ENCODE peak calls at places on chromosomes 5 and 9, in six cellular contexts. One of them, this sample, is unnamed.

GRCh38 chr5:175654346-175654745 is 3.5 kb upstream of the HRH2 start:
- DNase-seq in K562: no peak
- DNase-seq in coronary artery: no peak
- DNase-seq in fibroblast of lung: no peak
- DNase-seq in heart left ventricle: no peak
- DNase-seq in brain microvascular endothelial cell: no peak
- DNase-seq in this sample: no peak

GRCh38 chr5:132266031-132266835 is 8.7 kb downstream of the PDLIM4 start:
- DNase-seq in fibroblast of lung: no peak
- DNase-seq in coronary artery: peak; percentile 75
- DNase-seq in K562: no peak
- DNase-seq in brain microvascular endothelial cell: no peak
- DNase-seq in heart left ventricle: no peak
- DNase-seq in this sample: no peak

GRCh38 chr9:35748239-35748857 is 680 bp downstream of the GBA2 start:
- DNase-seq in brain microvascular endothelial cell: no peak
- DNase-seq in heart left ventricle: peak; percentile 39
- DNase-seq in coronary artery: no peak
- DNase-seq in K562: no peak
- DNase-seq in fibroblast of lung: no peak
- DNase-seq in this sample: no peak

GRCh38 chr9:3478549-3478953 is 47.2 kb downstream of the RFX3 start:
- DNase-seq in heart left ventricle: no peak
- DNase-seq in K562: no peak
- DNase-seq in fibroblast of lung: no peak
- DNase-seq in brain microvascular endothelial cell: no peak
- DNase-seq in coronary artery: no peak
- DNase-seq in this sample: no peak

GRCh38 chr5:147451125-147451524 is 58.7 kb downstream of the DPYSL3 start:
- DNase-seq in brain microvascular endothelial cell: no peak
- DNase-seq in heart left ventricle: no peak
- DNase-seq in coronary artery: no peak
- DNase-seq in fibroblast of lung: no peak
- DNase-seq in K562: no peak
- DNase-seq in this sample: no peak

GRCh38 chr9:105921057-105921721 is 226.8 kb downstream of the TMEM38B start:
- DNase-seq in brain microvascular endothelial cell: peak; percentile 50
- DNase-seq in K562: no peak
- DNase-seq in heart left ventricle: no peak
- DNase-seq in coronary artery: no peak
- DNase-seq in fibroblast of lung: no peak
- DNase-seq in this sample: no peak

GRCh38 chr5:112219000-112219399 is 200.1 kb downstream of the EPB41L4A start:
- DNase-seq in heart left ventricle: no peak
- DNase-seq in K562: no peak
- DNase-seq in brain microvascular endothelial cell: no peak
- DNase-seq in fibroblast of lung: no peak
- DNase-seq in coronary artery: no peak
- DNase-seq in this sample: no peak

GRCh38 chr5:158026248-158027031 is 167.5 kb upstream of the CLINT1 start:
- DNase-seq in fibroblast of lung: peak; percentile 9
- DNase-seq in coronary artery: no peak
- DNase-seq in heart left ventricle: no peak
- DNase-seq in brain microvascular endothelial cell: no peak
- DNase-seq in K562: no peak
- DNase-seq in this sample: no peak

GRCh38 chr5:33310471-33310870 is 130.3 kb upstream of the TARS1 start:
- DNase-seq in fibroblast of lung: peak; percentile 80
- DNase-seq in heart left ventricle: no peak
- DNase-seq in K562: no peak
- DNase-seq in coronary artery: no peak
- DNase-seq in brain microvascular endothelial cell: no peak
- DNase-seq in this sample: no peak

GRCh38 chr5:171629221-171630005 is 156.2 kb upstream of the SMIM23 start:
- DNase-seq in K562: no peak
- DNase-seq in fibroblast of lung: peak; percentile 29
- DNase-seq in coronary artery: peak; percentile 50
- DNase-seq in heart left ventricle: no peak
- DNase-seq in brain microvascular endothelial cell: peak; percentile 29
- DNase-seq in this sample: no peak

GRCh38 chr9:105757496-105758251 is 63.3 kb downstream of the TMEM38B start:
- DNase-seq in K562: no peak
- DNase-seq in coronary artery: no peak
- DNase-seq in fibroblast of lung: peak; percentile 25
- DNase-seq in heart left ventricle: no peak
- DNase-seq in brain microvascular endothelial cell: no peak
- DNase-seq in this sample: no peak

GRCh38 chr5:124105326-124105725 is 593.3 kb downstream of the CSNK1G3 start:
- DNase-seq in coronary artery: no peak
- DNase-seq in fibroblast of lung: no peak
- DNase-seq in heart left ventricle: no peak
- DNase-seq in brain microvascular endothelial cell: no peak
- DNase-seq in K562: no peak
- DNase-seq in this sample: no peak

GRCh38 chr9:72131206-72131605 is 18.0 kb upstream of the GDA start:
- DNase-seq in K562: no peak
- DNase-seq in coronary artery: no peak
- DNase-seq in heart left ventricle: no peak
- DNase-seq in brain microvascular endothelial cell: no peak
- DNase-seq in fibroblast of lung: no peak
- DNase-seq in this sample: no peak

GRCh38 chr9:37747271-37747753 is 6.3 kb upstream of the TRMT10B start:
- DNase-seq in K562: peak; percentile 87
- DNase-seq in coronary artery: no peak
- DNase-seq in fibroblast of lung: peak; percentile 76
- DNase-seq in heart left ventricle: peak; percentile 49
- DNase-seq in brain microvascular endothelial cell: peak; percentile 65
- DNase-seq in this sample: peak; percentile 70

GRCh38 chr5:15897609-15898008 is 282.0 kb downstream of the MARCHF11 start:
- DNase-seq in heart left ventricle: no peak
- DNase-seq in brain microvascular endothelial cell: no peak
- DNase-seq in K562: no peak
- DNase-seq in fibroblast of lung: peak; percentile 72
- DNase-seq in coronary artery: no peak
- DNase-seq in this sample: no peak

GRCh38 chr5:15889001-15889400 is 290.6 kb downstream of the MARCHF11 start:
- DNase-seq in brain microvascular endothelial cell: no peak
- DNase-seq in K562: no peak
- DNase-seq in coronary artery: no peak
- DNase-seq in heart left ventricle: no peak
- DNase-seq in fibroblast of lung: no peak
- DNase-seq in this sample: no peak

GRCh38 chr5:15899481-15899880 is 280.1 kb downstream of the MARCHF11 start:
- DNase-seq in K562: no peak
- DNase-seq in fibroblast of lung: no peak
- DNase-seq in brain microvascular endothelial cell: no peak
- DNase-seq in heart left ventricle: no peak
- DNase-seq in coronary artery: no peak
- DNase-seq in this sample: no peak

GRCh38 chr5:15893866-15894265 is 285.7 kb downstream of the MARCHF11 start:
- DNase-seq in fibroblast of lung: no peak
- DNase-seq in brain microvascular endothelial cell: no peak
- DNase-seq in heart left ventricle: no peak
- DNase-seq in K562: no peak
- DNase-seq in coronary artery: no peak
- DNase-seq in this sample: no peak
- H3K4me3 ChIP-seq in fibroblast of lung: no peak overlapping the region
- H3K4me3 ChIP-seq in brain microvascular endothelial cell: no peak overlapping the region
- H3K4me3 ChIP-seq in heart left ventricle: no peak overlapping the region
- H3K4me3 ChIP-seq in K562: no peak overlapping the region
- H3K4me3 ChIP-seq in coronary artery: no peak overlapping the region
- H3K4me3 ChIP-seq in this sample: no peak overlapping the region

GRCh38 chr9:124347968-124348358 is 67.3 kb downstream of the PSMB7 start:
- DNase-seq in coronary artery: no peak
- DNase-seq in fibroblast of lung: no peak
- DNase-seq in K562: no peak
- DNase-seq in brain microvascular endothelial cell: no peak
- DNase-seq in heart left ventricle: no peak
- DNase-seq in this sample: peak; percentile 52

GRCh38 chr9:124348363-124348762 is 66.9 kb downstream of the PSMB7 start:
- DNase-seq in brain microvascular endothelial cell: no peak
- DNase-seq in fibroblast of lung: no peak
- DNase-seq in K562: no peak
- DNase-seq in coronary artery: no peak
- DNase-seq in heart left ventricle: no peak
- DNase-seq in this sample: no peak

GRCh38 chr9:124348831-124349230 is 66.4 kb downstream of the PSMB7 start:
- DNase-seq in K562: no peak
- DNase-seq in fibroblast of lung: no peak
- DNase-seq in coronary artery: no peak
- DNase-seq in heart left ventricle: no peak
- DNase-seq in brain microvascular endothelial cell: no peak
- DNase-seq in this sample: peak; percentile 53

GRCh38 chr9:124346347-124347163 is 68.7 kb downstream of the PSMB7 start:
- DNase-seq in K562: no peak
- DNase-seq in fibroblast of lung: no peak
- DNase-seq in brain microvascular endothelial cell: no peak
- DNase-seq in heart left ventricle: peak; percentile 17
- DNase-seq in coronary artery: no peak
- DNase-seq in this sample: peak; percentile 65

DNA sequence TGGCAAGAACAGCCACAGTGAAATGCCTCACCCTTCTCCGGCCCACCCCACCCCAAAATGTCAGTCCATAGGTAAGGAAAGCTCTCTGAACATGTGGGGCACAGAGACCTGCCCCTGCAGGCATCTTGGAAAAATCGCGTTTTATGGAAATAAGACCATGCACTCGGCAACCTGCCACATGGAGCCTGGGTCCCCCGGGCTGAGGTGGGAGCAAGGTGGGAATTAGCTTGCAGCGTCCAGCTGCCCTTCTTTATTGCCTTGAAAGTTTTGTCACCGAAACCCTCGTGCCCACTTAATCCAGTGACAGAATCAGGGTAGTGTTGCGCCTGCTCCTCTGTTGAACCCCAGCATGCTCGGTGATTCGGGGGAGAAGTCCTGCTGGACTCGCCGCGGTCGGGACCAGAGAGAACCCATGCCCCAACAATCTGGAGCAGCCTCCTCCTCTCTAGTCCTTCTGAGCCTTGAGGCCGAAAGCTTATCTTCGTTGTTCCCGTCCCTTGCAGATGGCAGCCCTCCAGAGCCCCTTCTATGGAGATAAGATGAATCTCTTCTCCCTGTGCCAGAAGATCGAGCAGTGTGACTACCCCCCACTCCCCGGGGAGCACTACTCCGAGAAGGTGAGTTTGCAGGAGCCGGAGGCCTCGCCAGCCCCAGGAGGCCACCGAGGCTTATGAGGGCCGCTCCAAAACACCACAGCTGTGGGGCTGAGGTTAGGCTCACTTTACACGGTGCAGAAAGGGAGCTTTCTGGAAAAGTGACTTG is 67.9 kb downstream of the PSMB7 start:
- DNase-seq in K562: no peak
- DNase-seq in fibroblast of lung: no peak
- DNase-seq in heart left ventricle: peak; percentile 22
- DNase-seq in coronary artery: no peak
- DNase-seq in brain microvascular endothelial cell: no peak
- DNase-seq in this sample: no peak
- H3K27ac ChIP-seq in K562: no peak overlapping the region
- H3K27ac ChIP-seq in fibroblast of lung: no peak overlapping the region
- H3K27ac ChIP-seq in heart left ventricle: no peak overlapping the region
- H3K27ac ChIP-seq in coronary artery: no peak overlapping the region
- H3K27ac ChIP-seq in brain microvascular endothelial cell: no peak overlapping the region
- H3K27ac ChIP-seq in this sample: no peak overlapping the region

GRCh38 chr5:150262502-150262901 is 27.1 kb downstream of the CAMK2A start:
- DNase-seq in heart left ventricle: no peak
- DNase-seq in coronary artery: no peak
- DNase-seq in K562: no peak
- DNase-seq in brain microvascular endothelial cell: no peak
- DNase-seq in fibroblast of lung: no peak
- DNase-seq in this sample: no peak

GRCh38 chr5:150264667-150265603 is 24.6 kb downstream of the CAMK2A start:
- DNase-seq in fibroblast of lung: no peak
- DNase-seq in K562: no peak
- DNase-seq in coronary artery: no peak
- DNase-seq in brain microvascular endothelial cell: no peak
- DNase-seq in heart left ventricle: no peak
- DNase-seq in this sample: no peak

GRCh38 chr5:150261231-150261630 is 28.3 kb downstream of the CAMK2A start:
- DNase-seq in brain microvascular endothelial cell: peak; percentile 20
- DNase-seq in fibroblast of lung: no peak
- DNase-seq in K562: no peak
- DNase-seq in heart left ventricle: no peak
- DNase-seq in coronary artery: no peak
- DNase-seq in this sample: no peak

GRCh38 chr5:150263801-150264621 is 25.6 kb downstream of the CAMK2A start:
- DNase-seq in fibroblast of lung: peak; percentile 87
- DNase-seq in coronary artery: no peak
- DNase-seq in brain microvascular endothelial cell: peak; percentile 73
- DNase-seq in heart left ventricle: no peak
- DNase-seq in K562: peak; percentile 32
- DNase-seq in this sample: no peak

GRCh38 chr5:150263339-150263738 is 26.2 kb downstream of the CAMK2A start:
- DNase-seq in coronary artery: no peak
- DNase-seq in heart left ventricle: no peak
- DNase-seq in fibroblast of lung: peak; percentile 33
- DNase-seq in brain microvascular endothelial cell: no peak
- DNase-seq in K562: no peak
- DNase-seq in this sample: no peak
- TF ChIP-seq CTCF in coronary artery: no peak
- TF ChIP-seq CTCF in heart left ventricle: no peak
- TF ChIP-seq CTCF in fibroblast of lung: no peak
- TF ChIP-seq CTCF in brain microvascular endothelial cell: no peak
- TF ChIP-seq CTCF in K562: no peak
- TF ChIP-seq CTCF in this sample: no peak

GRCh38 chr5:43040287-43041098 is at the start of gene ANXA2R:
- DNase-seq in brain microvascular endothelial cell: peak; percentile 92
- DNase-seq in heart left ventricle: peak; percentile 87
- DNase-seq in coronary artery: peak; percentile 91
- DNase-seq in K562: peak; percentile 45
- DNase-seq in fibroblast of lung: peak; percentile 99
- DNase-seq in this sample: peak; percentile 89

GRCh38 chr5:43039468-43040286 is 442 bp downstream of the ANXA2R start:
- DNase-seq in heart left ventricle: peak; percentile 74
- DNase-seq in fibroblast of lung: peak; percentile 91
- DNase-seq in brain microvascular endothelial cell: peak; percentile 63
- DNase-seq in coronary artery: no peak
- DNase-seq in K562: peak; percentile 30
- DNase-seq in this sample: peak; percentile 81

GRCh38 chr5:43038523-43038989 is 1.6 kb downstream of the ANXA2R start:
- DNase-seq in fibroblast of lung: peak; percentile 91
- DNase-seq in K562: no peak
- DNase-seq in brain microvascular endothelial cell: peak; percentile 42
- DNase-seq in heart left ventricle: peak; percentile 36
- DNase-seq in coronary artery: no peak
- DNase-seq in this sample: no peak

GRCh38 chr5:43037929-43038510 is 2.1 kb downstream of the ANXA2R start:
- DNase-seq in fibroblast of lung: peak; percentile 97
- DNase-seq in heart left ventricle: no peak
- DNase-seq in K562: no peak
- DNase-seq in coronary artery: no peak
- DNase-seq in brain microvascular endothelial cell: peak; percentile 78
- DNase-seq in this sample: no peak

DNA sequence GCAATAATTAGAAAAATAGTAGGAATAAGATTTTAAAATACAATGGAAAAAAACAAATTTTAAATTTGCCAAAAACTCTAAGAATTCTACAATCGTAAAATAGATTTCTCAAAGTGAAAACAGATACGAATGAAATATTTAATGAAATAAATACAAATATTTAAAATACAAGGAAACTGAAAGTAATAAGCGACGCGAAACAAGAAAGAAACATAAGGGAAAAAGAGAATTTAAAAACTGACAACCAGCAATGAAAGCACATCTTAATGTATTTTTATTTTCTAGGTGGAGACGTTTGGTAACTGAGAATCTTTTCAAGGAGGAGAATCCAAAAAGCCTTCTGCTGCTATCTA is 1.0 kb downstream of the ANXA2R start:
- DNase-seq in coronary artery: no peak
- DNase-seq in K562: no peak
- DNase-seq in heart left ventricle: no peak
- DNase-seq in brain microvascular endothelial cell: no peak
- DNase-seq in fibroblast of lung: no peak
- DNase-seq in this sample: no peak
- H3K4me3 ChIP-seq in coronary artery: peak overlapping the region; percentile 84
- H3K4me3 ChIP-seq in K562: peak overlapping the region; percentile 49
- H3K4me3 ChIP-seq in heart left ventricle: peak overlapping the region; percentile 73
- H3K4me3 ChIP-seq in brain microvascular endothelial cell: peak overlapping the region; percentile 77
- H3K4me3 ChIP-seq in fibroblast of lung: no peak overlapping the region
- H3K4me3 ChIP-seq in this sample: peak overlapping the region; percentile 73

This sample was measured in upper lobe of right lung.